ENCODE peak calls at places on chromosome 18, in five cellular contexts. One of them, this sample, is unnamed.

GRCh38 chr18:28059861-28060260 is 117.1 kb downstream of the CDH2 start:
- DNase-seq in neuronal stem cell: no peak
- DNase-seq in HCT116: no peak
- DNase-seq in CD8-positive, alpha-beta memory T cell: no peak
- DNase-seq in WTC11: no peak
- DNase-seq in this sample: no peak

GRCh38 chr18:12079504-12080237 is 14.0 kb upstream of the ANKRD62 start:
- DNase-seq in neuronal stem cell: no peak
- DNase-seq in HCT116: no peak
- DNase-seq in CD8-positive, alpha-beta memory T cell: no peak
- DNase-seq in WTC11: no peak
- DNase-seq in this sample: no peak

GRCh38 chr18:8890957-8891464 is 185.7 kb downstream of the MTCL1 start:
- DNase-seq in neuronal stem cell: peak; percentile 56
- DNase-seq in HCT116: peak; percentile 77
- DNase-seq in CD8-positive, alpha-beta memory T cell: no peak
- DNase-seq in WTC11: no peak
- DNase-seq in this sample: peak; percentile 81

GRCh38 chr18:11154983-11155759 is 5.8 kb upstream of the PIEZO2 start:
- DNase-seq in neuronal stem cell: no peak
- DNase-seq in HCT116: no peak
- DNase-seq in CD8-positive, alpha-beta memory T cell: no peak
- DNase-seq in WTC11: no peak
- DNase-seq in this sample: no peak

GRCh38 chr18:45106331-45106774 is 425.7 kb downstream of the SETBP1 start:
- DNase-seq in neuronal stem cell: no peak
- DNase-seq in HCT116: no peak
- DNase-seq in CD8-positive, alpha-beta memory T cell: no peak
- DNase-seq in WTC11: no peak
- DNase-seq in this sample: no peak

GRCh38 chr18:65659312-65659711 is 91.5 kb upstream of the CDH7 start:
- DNase-seq in neuronal stem cell: no peak
- DNase-seq in HCT116: no peak
- DNase-seq in CD8-positive, alpha-beta memory T cell: no peak
- DNase-seq in WTC11: no peak
- DNase-seq in this sample: no peak

GRCh38 chr18:12307871-12308385 is at the start of gene TUBB6:
- DNase-seq in neuronal stem cell: peak; percentile 57
- DNase-seq in HCT116: no peak
- DNase-seq in CD8-positive, alpha-beta memory T cell: no peak
- DNase-seq in WTC11: peak; percentile 73
- DNase-seq in this sample: no peak

GRCh38 chr18:38458673-38459072 is 893.1 kb upstream of the CELF4 start:
- DNase-seq in neuronal stem cell: no peak
- DNase-seq in HCT116: no peak
- DNase-seq in CD8-positive, alpha-beta memory T cell: no peak
- DNase-seq in WTC11: no peak
- DNase-seq in this sample: no peak

GRCh38 chr18:50573679-50574078 is 13.8 kb downstream of the MAPK4 start:
- DNase-seq in neuronal stem cell: no peak
- DNase-seq in HCT116: no peak
- DNase-seq in CD8-positive, alpha-beta memory T cell: no peak
- DNase-seq in WTC11: no peak
- DNase-seq in this sample: no peak

This sample was measured in NT2/D1.